ENCODE peak calls at places on chromosomes 6 and 20, in eight cellular contexts. One of them, this sample, is unnamed. For H3K4me1, the result is how much of the 10 kb centered on the place peaks cover.

GRCh38 chr20:57672164-57672563 is 37.7 kb downstream of the PMEPA1 start:
- DNase-seq in uterus: peak
- DNase-seq in ovary: peak
- DNase-seq in right lobe of liver: peak
- DNase-seq in CD4-positive, alpha-beta memory T cell: no peak
- DNase-seq in heart left ventricle: peak
- DNase-seq in heart right ventricle: peak
- DNase-seq in CD8-positive, alpha-beta T cell: no peak
- DNase-seq in this sample: peak

GRCh38 chr20:22264917-22265316 is 319.5 kb downstream of the FOXA2 start:
- DNase-seq in right lobe of liver: no peak
- DNase-seq in heart left ventricle: no peak
- DNase-seq in ovary: no peak
- DNase-seq in CD4-positive, alpha-beta memory T cell: no peak
- DNase-seq in uterus: no peak
- DNase-seq in heart right ventricle: no peak
- DNase-seq in CD8-positive, alpha-beta T cell: no peak
- DNase-seq in this sample: no peak

GRCh38 chr20:7113577-7114466 is 346.3 kb downstream of the BMP2 start:
- DNase-seq in uterus: no peak
- DNase-seq in CD8-positive, alpha-beta T cell: no peak
- DNase-seq in right lobe of liver: peak
- DNase-seq in CD4-positive, alpha-beta memory T cell: no peak
- DNase-seq in heart left ventricle: peak
- DNase-seq in heart right ventricle: peak
- DNase-seq in ovary: no peak
- DNase-seq in this sample: peak

GRCh38 chr6:16148498-16148897 is 19.6 kb downstream of the MYLIP start:
- DNase-seq in CD4-positive, alpha-beta memory T cell: no peak
- DNase-seq in uterus: no peak
- DNase-seq in heart left ventricle: no peak
- DNase-seq in heart right ventricle: no peak
- DNase-seq in CD8-positive, alpha-beta T cell: no peak
- DNase-seq in right lobe of liver: no peak
- DNase-seq in ovary: no peak
- DNase-seq in this sample: no peak

GRCh38 chr6:33170176-33171095 is 21.8 kb downstream of the COL11A2 start:
- DNase-seq in CD4-positive, alpha-beta memory T cell: no peak
- DNase-seq in right lobe of liver: no peak
- DNase-seq in CD8-positive, alpha-beta T cell: no peak
- DNase-seq in ovary: no peak
- DNase-seq in heart right ventricle: no peak
- DNase-seq in heart left ventricle: no peak
- DNase-seq in uterus: no peak
- DNase-seq in this sample: peak

GRCh38 chr6:57974653-57975052 is 657.2 kb downstream of the PRIM2 start:
- DNase-seq in heart right ventricle: no peak
- DNase-seq in heart left ventricle: no peak
- DNase-seq in right lobe of liver: no peak
- DNase-seq in uterus: no peak
- DNase-seq in CD8-positive, alpha-beta T cell: no peak
- DNase-seq in CD4-positive, alpha-beta memory T cell: no peak
- DNase-seq in ovary: no peak
- DNase-seq in this sample: no peak

GRCh38 chr6:147508871-147509608 is 550 bp downstream of the SAMD5 start:
- DNase-seq in CD4-positive, alpha-beta memory T cell: no peak
- DNase-seq in uterus: peak
- DNase-seq in heart left ventricle: peak
- DNase-seq in right lobe of liver: peak
- DNase-seq in ovary: peak
- DNase-seq in heart right ventricle: no peak
- DNase-seq in CD8-positive, alpha-beta T cell: no peak
- DNase-seq in this sample: peak

GRCh38 chr6:122026572-122027369 is 372.7 kb upstream of the HSF2 start:
- DNase-seq in heart right ventricle: no peak
- DNase-seq in heart left ventricle: no peak
- DNase-seq in right lobe of liver: no peak
- DNase-seq in uterus: no peak
- DNase-seq in CD4-positive, alpha-beta memory T cell: no peak
- DNase-seq in ovary: no peak
- DNase-seq in CD8-positive, alpha-beta T cell: no peak
- DNase-seq in this sample: no peak

GRCh38 chr6:65638047-65638831 is 68.8 kb downstream of the EYS start:
- DNase-seq in heart left ventricle: no peak
- DNase-seq in CD4-positive, alpha-beta memory T cell: no peak
- DNase-seq in heart right ventricle: no peak
- DNase-seq in uterus: no peak
- DNase-seq in right lobe of liver: no peak
- DNase-seq in CD8-positive, alpha-beta T cell: no peak
- DNase-seq in ovary: no peak
- DNase-seq in this sample: peak

GRCh38 chr6:117976030-117976651 is 69.1 kb downstream of the SLC35F1 start:
- DNase-seq in ovary: no peak
- DNase-seq in right lobe of liver: no peak
- DNase-seq in heart left ventricle: no peak
- DNase-seq in CD4-positive, alpha-beta memory T cell: peak
- DNase-seq in uterus: no peak
- DNase-seq in heart right ventricle: peak
- DNase-seq in CD8-positive, alpha-beta T cell: no peak
- DNase-seq in this sample: no peak

GRCh38 chr6:84653027-84653551 is 111.3 kb downstream of the TBX18 start:
- DNase-seq in heart right ventricle: no peak
- DNase-seq in CD8-positive, alpha-beta T cell: no peak
- DNase-seq in heart left ventricle: no peak
- DNase-seq in CD4-positive, alpha-beta memory T cell: no peak
- DNase-seq in ovary: no peak
- DNase-seq in uterus: no peak
- DNase-seq in right lobe of liver: no peak
- DNase-seq in this sample: no peak

GRCh38 chr6:41064841-41065240 is 7.3 kb downstream of the OARD1 start:
- DNase-seq in heart right ventricle: no peak
- DNase-seq in ovary: no peak
- DNase-seq in right lobe of liver: no peak
- DNase-seq in CD8-positive, alpha-beta T cell: no peak
- DNase-seq in heart left ventricle: no peak
- DNase-seq in CD4-positive, alpha-beta memory T cell: no peak
- DNase-seq in uterus: no peak
- DNase-seq in this sample: no peak

GRCh38 chr6:41062056-41062455 is 9.1 kb downstream of the APOBEC2 start:
- DNase-seq in uterus: no peak
- DNase-seq in right lobe of liver: no peak
- DNase-seq in CD8-positive, alpha-beta T cell: no peak
- DNase-seq in CD4-positive, alpha-beta memory T cell: no peak
- DNase-seq in ovary: no peak
- DNase-seq in heart right ventricle: no peak
- DNase-seq in heart left ventricle: no peak
- DNase-seq in this sample: no peak

GRCh38 chr6:41066867-41067304 is 5.3 kb downstream of the OARD1 start:
- DNase-seq in uterus: peak
- DNase-seq in ovary: peak
- DNase-seq in heart right ventricle: peak
- DNase-seq in CD8-positive, alpha-beta T cell: no peak
- DNase-seq in right lobe of liver: peak
- DNase-seq in CD4-positive, alpha-beta memory T cell: peak
- DNase-seq in heart left ventricle: peak
- DNase-seq in this sample: peak

GRCh38 chr6:41063884-41064285 is 8.3 kb downstream of the OARD1 start:
- DNase-seq in CD8-positive, alpha-beta T cell: no peak
- DNase-seq in CD4-positive, alpha-beta memory T cell: no peak
- DNase-seq in heart right ventricle: no peak
- DNase-seq in uterus: no peak
- DNase-seq in ovary: no peak
- DNase-seq in heart left ventricle: no peak
- DNase-seq in right lobe of liver: no peak
- DNase-seq in this sample: no peak

GRCh38 chr6:41065550-41066026 is 6.6 kb downstream of the OARD1 start:
- DNase-seq in CD4-positive, alpha-beta memory T cell: no peak
- DNase-seq in heart right ventricle: no peak
- DNase-seq in heart left ventricle: no peak
- DNase-seq in ovary: no peak
- DNase-seq in CD8-positive, alpha-beta T cell: no peak
- DNase-seq in uterus: no peak
- DNase-seq in right lobe of liver: no peak
- DNase-seq in this sample: no peak
- H3K4me1 ChIP-seq in CD4-positive, alpha-beta memory T cell: under half
- H3K4me1 ChIP-seq in heart right ventricle: under half
- H3K4me1 ChIP-seq in heart left ventricle: under half
- H3K4me1 ChIP-seq in ovary: under half
- H3K4me1 ChIP-seq in CD8-positive, alpha-beta T cell: under half
- H3K4me1 ChIP-seq in uterus: under half
- H3K4me1 ChIP-seq in right lobe of liver: under half
- H3K4me1 ChIP-seq in this sample: under half

GRCh38 chr6:153135681-153136080 is 4.6 kb upstream of the RGS17 start:
- DNase-seq in ovary: no peak
- DNase-seq in heart left ventricle: no peak
- DNase-seq in right lobe of liver: no peak
- DNase-seq in CD8-positive, alpha-beta T cell: no peak
- DNase-seq in CD4-positive, alpha-beta memory T cell: no peak
- DNase-seq in uterus: no peak
- DNase-seq in heart right ventricle: no peak
- DNase-seq in this sample: no peak
- H3K4me3 ChIP-seq in ovary: no peak
- H3K4me3 ChIP-seq in heart left ventricle: no peak
- H3K4me3 ChIP-seq in right lobe of liver: no peak
- H3K4me3 ChIP-seq in CD8-positive, alpha-beta T cell: no peak
- H3K4me3 ChIP-seq in CD4-positive, alpha-beta memory T cell: no peak
- H3K4me3 ChIP-seq in uterus: no peak
- H3K4me3 ChIP-seq in heart right ventricle: no peak
- H3K4me3 ChIP-seq in this sample: no peak

GRCh38 chr20:37365760-37366638 is 20.1 kb downstream of the SRC start:
- DNase-seq in heart left ventricle: no peak
- DNase-seq in heart right ventricle: no peak
- DNase-seq in ovary: no peak
- DNase-seq in CD4-positive, alpha-beta memory T cell: no peak
- DNase-seq in CD8-positive, alpha-beta T cell: no peak
- DNase-seq in right lobe of liver: no peak
- DNase-seq in uterus: no peak
- DNase-seq in this sample: no peak

GRCh38 chr20:37363221-37364012 is 17.5 kb downstream of the SRC start:
- DNase-seq in CD4-positive, alpha-beta memory T cell: no peak
- DNase-seq in heart right ventricle: no peak
- DNase-seq in uterus: no peak
- DNase-seq in heart left ventricle: no peak
- DNase-seq in CD8-positive, alpha-beta T cell: no peak
- DNase-seq in ovary: peak
- DNase-seq in right lobe of liver: no peak
- DNase-seq in this sample: no peak

GRCh38 chr20:37364927-37365272 is 19.0 kb downstream of the SRC start:
- DNase-seq in CD8-positive, alpha-beta T cell: no peak
- DNase-seq in right lobe of liver: no peak
- DNase-seq in CD4-positive, alpha-beta memory T cell: no peak
- DNase-seq in uterus: no peak
- DNase-seq in heart left ventricle: no peak
- DNase-seq in heart right ventricle: no peak
- DNase-seq in ovary: no peak
- DNase-seq in this sample: no peak

GRCh38 chr20:37362821-37363220 is 16.9 kb downstream of the SRC start:
- DNase-seq in ovary: peak
- DNase-seq in heart right ventricle: no peak
- DNase-seq in heart left ventricle: no peak
- DNase-seq in right lobe of liver: no peak
- DNase-seq in CD8-positive, alpha-beta T cell: no peak
- DNase-seq in uterus: no peak
- DNase-seq in CD4-positive, alpha-beta memory T cell: no peak
- DNase-seq in this sample: no peak

DNA sequence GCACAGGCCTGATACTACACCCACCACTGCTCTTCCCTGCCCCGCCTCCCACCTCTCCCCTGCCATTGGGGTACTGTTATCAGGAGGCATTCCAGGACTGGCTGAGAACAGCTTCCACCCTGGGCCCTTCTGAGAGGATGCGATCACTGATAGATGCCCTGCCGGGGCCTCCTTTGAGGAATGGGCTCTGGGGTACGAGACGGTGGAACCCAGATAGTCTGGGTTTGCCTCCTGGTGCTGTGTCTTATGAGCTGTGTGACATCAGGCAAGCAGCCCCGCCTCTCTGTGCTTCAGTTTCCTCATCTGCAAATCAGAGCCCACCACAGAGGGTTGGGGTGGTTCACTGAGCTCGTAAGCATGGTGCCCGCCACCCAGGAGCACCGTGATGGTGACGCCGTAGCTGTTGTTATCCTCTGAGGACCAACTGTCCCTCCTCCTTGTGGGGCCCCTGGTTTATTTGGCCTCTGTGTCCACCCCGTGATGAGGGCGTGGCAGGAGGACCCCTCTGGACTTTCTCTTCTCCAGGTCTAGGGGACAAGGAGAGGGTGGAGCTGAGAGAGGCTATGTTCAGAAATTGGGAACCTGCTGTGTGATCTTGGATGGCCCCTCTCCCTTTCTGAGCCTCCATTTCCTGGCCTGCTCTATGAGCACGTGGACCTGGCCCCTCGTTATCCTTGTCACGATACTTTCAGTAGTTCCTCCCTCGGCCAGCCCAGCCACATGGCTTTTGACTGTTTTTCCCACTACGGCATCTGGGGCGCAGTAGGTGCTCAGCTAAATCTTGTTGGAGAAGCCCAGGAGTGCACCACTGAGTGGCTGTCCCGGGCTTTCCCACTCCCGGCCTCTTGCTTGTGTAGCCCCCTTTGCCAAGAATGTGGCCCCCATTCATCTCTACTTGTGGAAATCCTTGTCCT is 18.3 kb downstream of the SRC start:
- DNase-seq in right lobe of liver: no peak
- DNase-seq in CD8-positive, alpha-beta T cell: no peak
- DNase-seq in ovary: peak
- DNase-seq in uterus: peak
- DNase-seq in heart right ventricle: no peak
- DNase-seq in CD4-positive, alpha-beta memory T cell: no peak
- DNase-seq in heart left ventricle: no peak
- DNase-seq in this sample: no peak
- H3K4me1 ChIP-seq in right lobe of liver: under half
- H3K4me1 ChIP-seq in CD8-positive, alpha-beta T cell: under half
- H3K4me1 ChIP-seq in ovary: under half
- H3K4me1 ChIP-seq in uterus: under half
- H3K4me1 ChIP-seq in heart right ventricle: under half
- H3K4me1 ChIP-seq in CD4-positive, alpha-beta memory T cell: under half
- H3K4me1 ChIP-seq in heart left ventricle: under half
- H3K4me1 ChIP-seq in this sample: under half

DNA sequence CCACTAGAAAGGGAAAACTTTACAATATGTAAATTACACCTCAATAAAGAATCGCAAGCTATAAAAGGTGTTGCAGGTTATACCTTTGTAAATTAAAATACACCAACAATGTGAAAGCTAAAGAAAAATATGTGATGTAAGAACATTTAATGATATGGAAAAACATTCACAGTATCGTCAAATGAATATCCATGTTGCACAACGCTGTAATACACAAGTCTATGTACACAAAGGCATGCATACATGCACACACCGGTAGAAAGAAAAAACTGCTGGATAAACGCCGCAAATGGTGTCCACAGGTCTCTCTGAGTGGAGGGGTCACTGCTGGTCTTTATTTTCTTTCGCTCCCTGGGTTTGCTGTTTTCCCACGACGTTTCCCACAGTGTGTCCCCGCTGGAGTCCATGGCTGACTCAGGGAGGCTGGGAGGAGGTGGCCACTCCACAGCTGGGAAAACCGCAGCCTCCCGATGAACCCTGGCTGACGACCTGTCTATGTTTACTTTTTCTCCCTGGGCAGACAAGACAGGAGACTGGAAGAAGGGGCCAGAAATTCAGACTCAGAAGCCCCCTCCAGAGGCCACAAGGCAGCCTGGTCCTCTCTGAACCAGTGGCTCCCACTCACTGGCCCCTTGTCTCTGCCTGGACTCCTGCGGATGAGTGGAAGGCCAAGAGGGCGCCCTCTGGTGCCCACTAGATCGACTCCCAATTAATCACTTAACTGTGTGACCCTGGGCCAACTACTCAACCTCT is 13.0 kb upstream of the BPI start:
- DNase-seq in heart left ventricle: peak
- DNase-seq in right lobe of liver: peak
- DNase-seq in CD4-positive, alpha-beta memory T cell: no peak
- DNase-seq in ovary: no peak
- DNase-seq in uterus: no peak
- DNase-seq in CD8-positive, alpha-beta T cell: no peak
- DNase-seq in heart right ventricle: peak
- DNase-seq in this sample: peak
- H3K4me3 ChIP-seq in heart left ventricle: no peak
- H3K4me3 ChIP-seq in right lobe of liver: peak
- H3K4me3 ChIP-seq in CD4-positive, alpha-beta memory T cell: no peak
- H3K4me3 ChIP-seq in ovary: no peak
- H3K4me3 ChIP-seq in uterus: no peak
- H3K4me3 ChIP-seq in CD8-positive, alpha-beta T cell: no peak
- H3K4me3 ChIP-seq in heart right ventricle: no peak
- H3K4me3 ChIP-seq in this sample: no peak

This sample was measured in right cardiac atrium.